ENCODE peak calls at places on chromosomes 13 and 19, in seven cellular contexts. D is ascending aorta; C is BE2C; X is PC-3; U is nephron progenitor cell; V is CD8-positive, alpha-beta T cell; J is stomach. Y is an unnamed sample.
A peak's percentile ranks its signal among the peaks of the same experiment; 100 is the strongest.

GRCh38 chr19:57068326-57068725 is 51.5 kb upstream of the USP29 start:
- DNase-seq in C (no peak), X (no peak), J (no peak), D (no peak), V (no peak), U (no peak), Y (no peak)

GRCh38 chr13:73667756-73668155 is 466.4 kb downstream of the KLF12 start:
- DNase-seq in U (no peak), X (no peak), D (no peak), C (no peak), V (no peak), J (peak; percentile 44), Y (no peak)

GRCh38 chr19:34577531-34578101 is 96.1 kb downstream of the WTIP start:
- DNase-seq in X (no peak), J (no peak), C (no peak), U (no peak), D (no peak), V (no peak), Y (no peak)

GRCh38 chr13:94110011-94110410 is 369.5 kb downstream of the DCT start:
- DNase-seq in U (no peak), V (no peak), D (no peak), C (no peak), J (no peak), X (no peak), Y (no peak)

GRCh38 chr19:17357724-17358123 is 19.4 kb downstream of the PLVAP start:
- DNase-seq in U (no peak), J (no peak), C (no peak), V (no peak), D (no peak), X (no peak), Y (no peak)

GRCh38 chr13:81686877-81687276 is 1346.0 kb upstream of the SPRY2 start:
- DNase-seq in U (no peak), X (no peak), D (no peak), J (no peak), C (peak; percentile 83), V (no peak), Y (no peak)

GRCh38 chr13:50309872-50310594 is 294.8 kb downstream of the KCNRG start:
- DNase-seq in X (no peak), J (no peak), V (no peak), U (no peak), C (no peak), D (no peak), Y (no peak)

GRCh38 chr13:49821216-49821820 is 28.8 kb upstream of the KPNA3 start:
- DNase-seq in J (no peak), U (no peak), X (no peak), C (peak; percentile 36), V (no peak), D (no peak), Y (no peak)

GRCh38 chr19:31347356-31347755 is 1.9 kb downstream of the TSHZ3 start:
- DNase-seq in X (no peak), C (no peak), U (no peak), D (no peak), V (no peak), J (no peak), Y (no peak)

GRCh38 chr13:44374348-44374712 is 706 bp downstream of the SERP2 start:
- DNase-seq in V (no peak), C (no peak), J (no peak), X (no peak), U (no peak), D (no peak), Y (no peak)

GRCh38 chr13:44117351-44117750 is 237.6 kb downstream of the LACC1 start:
- DNase-seq in X (no peak), U (no peak), D (no peak), J (no peak), V (no peak), C (no peak), Y (no peak)

GRCh38 chr19:19259741-19260140 is 13.4 kb downstream of the TM6SF2 start:
- DNase-seq in X (peak; percentile 41), V (no peak), J (no peak), U (no peak), C (peak; percentile 74), D (no peak), Y (no peak)

GRCh38 chr19:39398297-39398864 is 7.2 kb downstream of the MED29 start:
- DNase-seq in D (peak; percentile 55), V (peak; percentile 68), J (peak; percentile 73), X (peak; percentile 42), C (no peak), U (no peak), Y (no peak)

GRCh38 chr13:31943591-31943990 is 88.0 kb upstream of the FRY start:
- DNase-seq in X (no peak), U (no peak), C (no peak), J (no peak), D (no peak), V (no peak), Y (no peak)

GRCh38 chr19:17471410-17472125 is 1.2 kb downstream of the SLC27A1 start:
- DNase-seq in U (no peak), V (no peak), D (no peak), X (no peak), C (no peak), J (no peak), Y (no peak)

GRCh38 chr13:25819856-25820530 is 231.8 kb downstream of the SHISA2 start:
- DNase-seq in C (no peak), V (no peak), J (no peak), D (no peak), X (no peak), U (no peak), Y (no peak)

GRCh38 chr13:38763446-38764381 is 76.8 kb downstream of the FREM2 start:
- DNase-seq in J (no peak), D (no peak), U (peak; percentile 38), X (peak; percentile 44), V (no peak), C (peak; percentile 22), Y (no peak)

GRCh38 chr13:67343777-67344176 is 113.6 kb upstream of the PCDH9 start:
- DNase-seq in D (no peak), J (no peak), C (no peak), X (peak; percentile 57), V (no peak), U (no peak), Y (no peak)

DNA sequence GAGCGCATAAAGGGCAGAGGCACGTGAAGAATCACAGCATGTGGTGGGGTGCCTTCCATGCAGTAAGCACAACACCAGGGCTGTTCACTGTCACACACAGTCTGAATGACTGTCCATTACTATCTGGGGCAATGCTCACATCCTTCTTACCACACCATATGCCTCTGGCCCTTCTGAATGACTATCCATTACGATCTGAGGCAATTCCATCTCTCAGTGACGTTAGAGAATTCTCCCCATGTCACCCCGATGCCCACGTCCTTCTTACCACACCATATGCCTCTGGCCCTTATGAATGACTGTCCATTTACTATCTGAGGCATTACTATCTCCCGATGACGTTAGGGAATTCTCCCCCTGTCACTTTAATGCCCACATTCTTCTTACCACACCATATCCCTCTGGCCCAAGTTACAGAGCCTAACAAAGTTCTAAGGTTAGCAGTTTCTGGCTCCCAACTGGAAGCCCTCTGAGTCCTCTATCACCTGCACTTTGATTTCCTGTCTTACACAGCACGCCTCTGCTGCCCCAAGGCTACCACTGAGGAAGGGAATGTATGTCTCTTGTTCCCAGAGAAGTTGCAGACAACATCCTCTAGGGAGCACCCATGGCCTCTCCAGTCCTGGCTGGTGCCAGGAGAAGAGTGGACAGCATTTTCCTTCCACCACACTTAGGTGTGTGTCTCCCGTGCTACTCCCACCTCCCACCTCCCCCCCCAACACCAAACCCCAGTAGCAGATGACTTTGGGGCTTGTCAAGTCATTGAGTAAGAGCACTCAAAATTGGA is 154.8 kb downstream of the COG6 start:
- DNase-seq in C (no peak), J (no peak), V (no peak), D (no peak), X (peak; percentile 17), U (no peak), Y (no peak)
- TF ChIP-seq CTCF in C (no peak), J (no peak), V (no peak), D (no peak), X (peak; percentile 31), U (no peak), Y (no peak)

GRCh38 chr13:89930861-89931260 is 1416.6 kb upstream of the MIR17HG start:
- DNase-seq in J (no peak), X (no peak), D (no peak), V (no peak), U (no peak), C (no peak), Y (no peak)

GRCh38 chr13:89923052-89923451 is 1424.4 kb upstream of the MIR17HG start:
- DNase-seq in C (no peak), V (no peak), X (peak; percentile 2), D (no peak), J (no peak), U (no peak), Y (no peak)

GRCh38 chr13:89920461-89920860 is 1427.0 kb upstream of the MIR17HG start:
- DNase-seq in C (no peak), U (no peak), X (no peak), V (no peak), D (no peak), J (no peak), Y (no peak)

GRCh38 chr13:89923731-89924130 is 1423.8 kb upstream of the MIR17HG start:
- DNase-seq in C (no peak), J (no peak), X (peak; percentile 20), V (no peak), D (no peak), U (no peak), Y (no peak)

GRCh38 chr13:89925107-89925506 is 1422.4 kb upstream of the MIR17HG start:
- DNase-seq in V (no peak), X (peak; percentile 53), C (peak; percentile 57), J (no peak), U (peak; percentile 16), D (no peak), Y (no peak)
- TF ChIP-seq CTCF in V (no peak), X (peak; percentile 79), C (peak; percentile 79), J (no peak), U (peak; percentile 48), D (no peak), Y (peak; percentile 64)

GRCh38 chr19:13095934-13096890 is 6.4 kb downstream of the LYL1 start:
- DNase-seq in X (peak; percentile 46), V (no peak), U (peak; percentile 71), C (peak; percentile 68), D (no peak), J (no peak), Y (peak; percentile 49)
- TF ChIP-seq CTCF in X (peak; percentile 42), V (no peak), U (peak; percentile 35), C (peak; percentile 34), D (peak; percentile 10), J (no peak), Y (peak; percentile 54)

DNA sequence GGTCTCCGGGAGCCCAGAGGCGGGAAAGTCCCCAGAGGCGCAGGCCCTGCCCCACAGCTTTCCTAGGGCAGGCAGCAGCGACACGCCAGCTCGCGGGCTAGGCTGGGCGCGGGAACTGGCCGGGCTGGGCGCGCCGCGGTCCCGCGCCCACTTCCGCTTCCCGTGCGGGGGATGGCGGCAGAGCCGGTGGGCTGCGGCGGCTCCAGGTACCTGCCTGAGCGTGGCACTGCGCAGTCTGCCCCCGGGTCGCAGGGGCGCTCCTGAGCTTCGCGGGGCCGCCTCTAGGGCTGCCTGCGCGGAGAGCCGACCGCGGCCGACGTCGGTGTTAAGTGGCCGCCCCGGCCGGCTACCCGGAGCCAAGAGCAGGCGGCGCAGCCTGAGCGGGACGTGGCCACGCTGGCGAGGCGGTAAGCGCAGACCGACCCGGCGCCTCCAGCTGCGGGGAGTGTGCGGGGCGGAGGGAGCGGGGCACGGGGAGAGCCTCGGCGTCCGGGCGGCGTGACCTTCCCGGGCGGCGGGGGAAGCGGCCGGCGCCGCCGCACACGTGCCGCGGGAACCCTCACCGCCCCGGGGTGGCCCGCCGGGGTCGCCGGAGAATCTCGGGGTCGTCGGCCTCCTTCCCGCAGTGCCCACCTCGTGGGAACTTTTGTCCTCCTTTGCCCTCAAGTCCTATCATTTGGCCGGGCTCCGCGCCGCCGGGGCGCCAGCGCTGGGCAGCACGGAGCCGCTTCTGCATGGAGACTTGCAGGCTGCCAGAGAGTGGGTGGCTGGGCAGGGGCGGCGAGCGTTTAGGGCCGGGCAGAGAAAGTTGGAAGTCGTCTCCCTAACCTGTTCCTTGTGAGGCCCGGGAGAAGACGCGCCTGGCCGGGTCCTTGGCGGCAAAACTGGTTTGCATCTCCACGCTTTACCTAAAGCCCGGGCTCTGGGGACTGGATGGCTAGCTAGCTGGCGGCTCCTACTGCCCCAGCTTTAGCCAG is 31.4 kb upstream of the MPHOSPH8 start:
- DNase-seq in J (peak; percentile 37), D (no peak), X (peak; percentile 72), U (peak; percentile 68), C (peak; percentile 82), V (peak; percentile 31), Y (peak; percentile 66)
- TF ChIP-seq CTCF in J (no peak), D (peak; percentile 15), X (peak; percentile 38), U (no peak), C (peak; percentile 33), V (no peak), Y (peak; percentile 48)